ENCODE peak calls at places on chromosomes 4 and X, in seven cellular contexts. U, H, B, N, R, T and Q are unnamed samples.

GRCh38 chr4:128565565-128566186 is 243.8 kb upstream of the JADE1 start:
- DNase-seq in U (no peak), H (peak; percentile 70), B (no peak), N (peak; percentile 41), R (no peak), T (no peak), Q (no peak)

GRCh38 chr4:95614684-95615205 is 66.0 kb upstream of the UNC5C start:
- DNase-seq in U (no peak), H (no peak), B (no peak), N (no peak), R (no peak), T (no peak), Q (no peak)

GRCh38 chr4:127782275-127783025 is at the start of gene HSPA4L:
- DNase-seq in U (peak; percentile 49), H (no peak), B (peak; percentile 23), N (peak; percentile 70), R (peak; percentile 18), T (peak; percentile 77), Q (peak; percentile 46)

GRCh38 chrX:142686206-142686605 is 339.5 kb upstream of the SPANXN4 start:
- DNase-seq in U (no peak), H (no peak), B (no peak), N (no peak), R (no peak), T (no peak), Q (no peak)

GRCh38 chr4:145061325-145061920 is 36.6 kb downstream of the ANAPC10 start:
- DNase-seq in U (no peak), H (no peak), B (no peak), N (no peak), R (no peak), T (no peak), Q (no peak)

GRCh38 chr4:53782468-53782865 is 191.2 kb upstream of the LNX1 start:
- DNase-seq in U (no peak), H (no peak), B (no peak), N (no peak), R (no peak), T (no peak), Q (no peak)

GRCh38 chrX:23287191-23287764 is 47.4 kb upstream of the PTCHD1 start:
- DNase-seq in U (no peak), H (no peak), B (no peak), N (no peak), R (no peak), T (no peak), Q (no peak)

GRCh38 chr4:3401436-3402171 is 40.2 kb upstream of the HGFAC start:
- DNase-seq in U (no peak), H (no peak), B (no peak), N (no peak), R (no peak), T (no peak), Q (no peak)

GRCh38 chrX:100353326-100353725 is 56.7 kb downstream of the PCDH19 start:
- DNase-seq in U (no peak), H (no peak), B (no peak), N (no peak), R (no peak), T (no peak), Q (no peak)

GRCh38 chr4:21034728-21035127 is 334.5 kb downstream of the PACRGL start:
- DNase-seq in U (no peak), H (no peak), B (no peak), N (no peak), R (no peak), T (no peak), Q (no peak)

GRCh38 chr4:55358246-55358645 is 12.2 kb downstream of the SRD5A3 start:
- DNase-seq in U (no peak), H (no peak), B (no peak), N (no peak), R (no peak), T (no peak), Q (no peak)

GRCh38 chrX:146278381-146278780 is 460.8 kb downstream of the SLITRK2 start:
- DNase-seq in U (no peak), H (no peak), B (no peak), N (no peak), R (no peak), T (no peak), Q (no peak)

GRCh38 chrX:152641256-152641875 is 3.7 kb downstream of the GABRQ start:
- DNase-seq in U (no peak), H (no peak), B (no peak), N (no peak), R (no peak), T (no peak), Q (no peak)

GRCh38 chr4:14110407-14110806 is 482.9 kb upstream of the BOD1L1 start:
- DNase-seq in U (no peak), H (no peak), B (no peak), N (no peak), R (no peak), T (no peak), Q (no peak)

GRCh38 chr4:70544279-70544870 is 26.0 kb downstream of the AMTN start:
- DNase-seq in U (no peak), H (no peak), B (no peak), N (no peak), R (no peak), T (no peak), Q (no peak)

GRCh38 chr4:156182269-156182668 is 228.6 kb upstream of the CTSO start:
- DNase-seq in U (no peak), H (no peak), B (no peak), N (no peak), R (no peak), T (no peak), Q (no peak)

GRCh38 chr4:47926667-47927258 is 12.4 kb upstream of the NFXL1 start:
- DNase-seq in U (no peak), H (peak; percentile 45), B (peak; percentile 48), N (peak; percentile 61), R (no peak), T (no peak), Q (no peak)

GRCh38 chr4:115234405-115235093 is 121.1 kb upstream of the NDST4 start:
- DNase-seq in U (peak; percentile 12), H (no peak), B (peak; percentile 9), N (no peak), R (no peak), T (no peak), Q (no peak)

GRCh38 chr4:163378661-163379060 is 35.0 kb downstream of the NPY5R start:
- DNase-seq in U (no peak), H (no peak), B (no peak), N (no peak), R (no peak), T (no peak), Q (no peak)

GRCh38 chr4:38869511-38869910 is 1.9 kb downstream of the FAM114A1 start:
- DNase-seq in U (no peak), H (no peak), B (no peak), N (no peak), R (no peak), T (no peak), Q (no peak)

GRCh38 chr4:38867478-38868054 is at the start of gene FAM114A1:
- DNase-seq in U (no peak), H (peak; percentile 91), B (peak; percentile 62), N (peak; percentile 87), R (peak; percentile 64), T (peak; percentile 60), Q (peak; percentile 42)

GRCh38 chr4:38870098-38870850 is 2.7 kb downstream of the FAM114A1 start:
- DNase-seq in U (no peak), H (no peak), B (no peak), N (no peak), R (no peak), T (no peak), Q (no peak)

GRCh38 chr4:38866973-38867477 is 581 bp upstream of the FAM114A1 start:
- DNase-seq in U (no peak), H (no peak), B (no peak), N (no peak), R (no peak), T (no peak), Q (no peak)

GRCh38 chr4:38868055-38868965 is 704 bp downstream of the FAM114A1 start:
- DNase-seq in U (no peak), H (peak; percentile 85), B (peak; percentile 36), N (peak; percentile 54), R (peak; percentile 34), T (no peak), Q (no peak)
- TF ChIP-seq POLR2A in U (no peak), H (no peak), B (no peak), N (no peak), R (no peak), T (no peak), Q (no peak)

DNA sequence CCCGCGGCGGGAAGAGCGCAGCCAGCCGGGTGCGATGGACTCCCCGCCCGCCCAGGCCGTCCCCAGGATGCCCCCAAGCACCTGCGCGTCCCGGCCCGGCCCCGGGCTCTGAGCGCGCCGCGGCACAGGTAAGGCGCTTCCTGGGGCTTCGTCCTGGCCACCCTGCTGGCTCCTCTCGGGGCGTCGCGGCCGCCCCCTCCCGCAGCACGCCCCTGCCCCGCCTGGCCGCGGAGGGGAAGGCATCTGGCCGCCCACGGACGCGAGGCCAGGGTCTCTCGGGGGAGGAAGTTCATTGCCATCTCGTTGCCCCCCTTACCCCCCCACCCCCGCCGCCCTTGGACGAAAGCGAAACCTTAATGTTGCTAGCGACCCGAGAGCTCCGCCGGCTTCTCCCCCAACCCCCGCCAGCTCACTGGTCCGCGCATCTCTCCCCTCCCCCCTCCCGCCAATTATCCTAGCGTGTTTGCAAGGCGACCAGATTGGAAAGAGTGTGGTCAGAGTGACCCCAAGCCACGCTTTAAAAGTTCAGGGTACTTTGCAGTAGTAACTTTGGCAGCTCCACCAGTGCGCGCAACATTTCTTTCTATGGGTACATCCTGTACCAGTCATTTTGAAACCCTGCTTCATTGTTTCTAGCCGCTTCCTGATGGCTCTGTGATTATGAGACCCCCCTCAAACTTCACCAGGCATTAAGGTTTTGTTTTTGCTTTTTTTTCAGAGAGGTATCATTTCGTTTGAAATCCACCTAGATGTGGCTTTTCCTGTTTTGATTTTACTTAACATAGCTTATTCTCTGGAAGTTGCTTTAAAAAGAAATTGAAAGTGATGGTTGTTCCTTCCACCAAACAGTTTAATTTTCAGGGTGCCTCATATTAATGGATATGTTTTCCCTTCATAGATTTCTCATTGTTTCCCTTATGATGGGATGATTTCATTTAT is 606 bp downstream of the TBC1D1 start:
- DNase-seq in U (peak; percentile 79), H (peak; percentile 54), B (peak; percentile 30), N (peak; percentile 43), R (no peak), T (no peak), Q (peak; percentile 71)
- TF ChIP-seq CTCF in U (no peak), H (no peak), B (no peak), N (no peak), R (no peak), T (no peak), Q (no peak)

GRCh38 chrX:108439434-108439883 is at the start of gene COL4A5:
- DNase-seq in U (no peak), H (peak; percentile 64), B (peak; percentile 4), N (peak; percentile 39), R (peak; percentile 13), T (peak; percentile 50), Q (peak; percentile 56)
- TF ChIP-seq POLR2A in U (no peak), H (no peak), B (no peak), N (no peak), R (no peak), T (no peak), Q (no peak)

GRCh38 chr4:165489786-165490185 is 111.0 kb downstream of the CPE start:
- DNase-seq in U (no peak), H (no peak), B (no peak), N (no peak), R (no peak), T (no peak), Q (no peak)

DNA sequence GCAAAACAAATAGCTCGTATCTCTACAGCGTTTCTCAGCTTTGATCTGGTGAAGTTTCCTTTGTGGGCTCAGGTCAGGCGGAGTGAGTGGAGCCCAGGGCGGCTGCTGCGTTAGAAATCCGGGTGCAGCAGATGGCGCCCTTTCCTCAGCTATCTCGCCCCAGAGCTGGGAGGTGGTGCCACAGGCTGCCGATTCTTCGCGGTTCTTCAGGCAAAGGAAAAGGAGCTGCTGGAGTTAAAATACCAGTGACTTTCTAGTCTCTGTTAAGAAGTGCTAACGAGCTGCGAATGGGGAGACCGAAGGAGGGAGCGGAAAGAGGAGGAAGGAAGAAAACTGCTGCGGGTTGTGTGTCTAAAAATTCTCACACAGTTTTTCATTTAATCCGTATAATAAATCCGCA is 114.6 kb downstream of the CPE start:
- DNase-seq in U (no peak), H (peak; percentile 71), B (peak; percentile 65), N (peak; percentile 62), R (peak; percentile 48), T (peak; percentile 55), Q (peak; percentile 38)
- TF ChIP-seq CTCF in U (peak; percentile 85), H (peak; percentile 18), B (peak; percentile 65), N (peak; percentile 53), R (no peak), T (no peak), Q (peak; percentile 12)